ENCODE peak calls at places on chromosome 2, in ten cellular contexts. One of them, this sample, is unnamed.

GRCh38 chr2:189022002-189022401 is 47.8 kb downstream of the COL3A1 start:
- DNase-seq in A549: no peak
- DNase-seq in heart left ventricle: peak
- DNase-seq in spleen: no peak
- DNase-seq in GM12878: no peak
- DNase-seq in body of pancreas: no peak
- DNase-seq in adrenal gland: no peak
- DNase-seq in HCT116: no peak
- DNase-seq in stomach: no peak
- DNase-seq in ovary: peak
- DNase-seq in this sample: peak

GRCh38 chr2:209470-209869 is 54.4 kb downstream of the SH3YL1 start:
- DNase-seq in stomach: no peak
- DNase-seq in ovary: no peak
- DNase-seq in spleen: no peak
- DNase-seq in adrenal gland: no peak
- DNase-seq in GM12878: no peak
- DNase-seq in A549: no peak
- DNase-seq in HCT116: no peak
- DNase-seq in heart left ventricle: no peak
- DNase-seq in body of pancreas: no peak
- DNase-seq in this sample: no peak

GRCh38 chr2:24054366-24055010 is 4.9 kb downstream of the FKBP1B start:
- DNase-seq in heart left ventricle: no peak
- DNase-seq in A549: no peak
- DNase-seq in stomach: no peak
- DNase-seq in GM12878: no peak
- DNase-seq in ovary: no peak
- DNase-seq in spleen: no peak
- DNase-seq in body of pancreas: no peak
- DNase-seq in adrenal gland: no peak
- DNase-seq in HCT116: no peak
- DNase-seq in this sample: no peak

GRCh38 chr2:42139141-42139540 is 30.0 kb upstream of the EML4 start:
- DNase-seq in body of pancreas: no peak
- DNase-seq in ovary: no peak
- DNase-seq in HCT116: no peak
- DNase-seq in A549: no peak
- DNase-seq in stomach: no peak
- DNase-seq in spleen: no peak
- DNase-seq in heart left ventricle: no peak
- DNase-seq in adrenal gland: no peak
- DNase-seq in GM12878: no peak
- DNase-seq in this sample: no peak

GRCh38 chr2:101208830-101209229 is 43.9 kb upstream of the CNOT11 start:
- DNase-seq in HCT116: no peak
- DNase-seq in adrenal gland: no peak
- DNase-seq in stomach: no peak
- DNase-seq in heart left ventricle: no peak
- DNase-seq in ovary: no peak
- DNase-seq in A549: no peak
- DNase-seq in body of pancreas: no peak
- DNase-seq in GM12878: no peak
- DNase-seq in spleen: no peak
- DNase-seq in this sample: no peak

GRCh38 chr2:127768775-127769479 is 42.0 kb downstream of the WDR33 start:
- DNase-seq in body of pancreas: no peak
- DNase-seq in GM12878: no peak
- DNase-seq in HCT116: no peak
- DNase-seq in adrenal gland: no peak
- DNase-seq in A549: no peak
- DNase-seq in heart left ventricle: no peak
- DNase-seq in ovary: no peak
- DNase-seq in stomach: no peak
- DNase-seq in spleen: no peak
- DNase-seq in this sample: no peak

GRCh38 chr2:96768083-96768561 is 7.4 kb downstream of the CNNM4 start:
- DNase-seq in body of pancreas: no peak
- DNase-seq in HCT116: no peak
- DNase-seq in ovary: no peak
- DNase-seq in spleen: no peak
- DNase-seq in heart left ventricle: no peak
- DNase-seq in adrenal gland: no peak
- DNase-seq in stomach: peak
- DNase-seq in A549: no peak
- DNase-seq in GM12878: peak
- DNase-seq in this sample: no peak

GRCh38 chr2:19035238-19035637 is 323.2 kb downstream of the OSR1 start:
- DNase-seq in adrenal gland: no peak
- DNase-seq in GM12878: no peak
- DNase-seq in ovary: peak
- DNase-seq in heart left ventricle: peak
- DNase-seq in stomach: no peak
- DNase-seq in HCT116: no peak
- DNase-seq in spleen: no peak
- DNase-seq in A549: no peak
- DNase-seq in body of pancreas: peak
- DNase-seq in this sample: peak

GRCh38 chr2:25343187-25343825 is 1.6 kb upstream of the DNMT3A start:
- DNase-seq in body of pancreas: no peak
- DNase-seq in spleen: no peak
- DNase-seq in adrenal gland: peak
- DNase-seq in heart left ventricle: no peak
- DNase-seq in A549: no peak
- DNase-seq in GM12878: no peak
- DNase-seq in HCT116: no peak
- DNase-seq in ovary: no peak
- DNase-seq in stomach: no peak
- DNase-seq in this sample: no peak

GRCh38 chr2:231124833-231125232 is at the start of gene HTR2B:
- DNase-seq in stomach: no peak
- DNase-seq in HCT116: no peak
- DNase-seq in A549: no peak
- DNase-seq in ovary: no peak
- DNase-seq in heart left ventricle: no peak
- DNase-seq in GM12878: no peak
- DNase-seq in adrenal gland: no peak
- DNase-seq in spleen: no peak
- DNase-seq in body of pancreas: no peak
- DNase-seq in this sample: no peak

GRCh38 chr2:56130463-56131070 is 53.2 kb upstream of the CCDC85A start:
- DNase-seq in spleen: no peak
- DNase-seq in A549: peak
- DNase-seq in stomach: no peak
- DNase-seq in HCT116: peak
- DNase-seq in body of pancreas: peak
- DNase-seq in heart left ventricle: no peak
- DNase-seq in ovary: no peak
- DNase-seq in adrenal gland: no peak
- DNase-seq in GM12878: no peak
- DNase-seq in this sample: no peak

GRCh38 chr2:32442020-32442467 is 85.2 kb downstream of the BIRC6 start:
- DNase-seq in body of pancreas: no peak
- DNase-seq in ovary: no peak
- DNase-seq in stomach: no peak
- DNase-seq in A549: no peak
- DNase-seq in adrenal gland: no peak
- DNase-seq in spleen: no peak
- DNase-seq in HCT116: no peak
- DNase-seq in GM12878: no peak
- DNase-seq in heart left ventricle: no peak
- DNase-seq in this sample: no peak

GRCh38 chr2:170436077-170436943 is 258.4 kb downstream of the MYO3B start:
- DNase-seq in heart left ventricle: no peak
- DNase-seq in A549: no peak
- DNase-seq in spleen: no peak
- DNase-seq in GM12878: no peak
- DNase-seq in ovary: no peak
- DNase-seq in adrenal gland: no peak
- DNase-seq in stomach: no peak
- DNase-seq in HCT116: no peak
- DNase-seq in body of pancreas: no peak
- DNase-seq in this sample: no peak

GRCh38 chr2:170432823-170433222 is 254.9 kb downstream of the MYO3B start:
- DNase-seq in spleen: no peak
- DNase-seq in HCT116: no peak
- DNase-seq in GM12878: no peak
- DNase-seq in body of pancreas: no peak
- DNase-seq in stomach: no peak
- DNase-seq in adrenal gland: no peak
- DNase-seq in heart left ventricle: no peak
- DNase-seq in ovary: no peak
- DNase-seq in A549: no peak
- DNase-seq in this sample: no peak

DNA sequence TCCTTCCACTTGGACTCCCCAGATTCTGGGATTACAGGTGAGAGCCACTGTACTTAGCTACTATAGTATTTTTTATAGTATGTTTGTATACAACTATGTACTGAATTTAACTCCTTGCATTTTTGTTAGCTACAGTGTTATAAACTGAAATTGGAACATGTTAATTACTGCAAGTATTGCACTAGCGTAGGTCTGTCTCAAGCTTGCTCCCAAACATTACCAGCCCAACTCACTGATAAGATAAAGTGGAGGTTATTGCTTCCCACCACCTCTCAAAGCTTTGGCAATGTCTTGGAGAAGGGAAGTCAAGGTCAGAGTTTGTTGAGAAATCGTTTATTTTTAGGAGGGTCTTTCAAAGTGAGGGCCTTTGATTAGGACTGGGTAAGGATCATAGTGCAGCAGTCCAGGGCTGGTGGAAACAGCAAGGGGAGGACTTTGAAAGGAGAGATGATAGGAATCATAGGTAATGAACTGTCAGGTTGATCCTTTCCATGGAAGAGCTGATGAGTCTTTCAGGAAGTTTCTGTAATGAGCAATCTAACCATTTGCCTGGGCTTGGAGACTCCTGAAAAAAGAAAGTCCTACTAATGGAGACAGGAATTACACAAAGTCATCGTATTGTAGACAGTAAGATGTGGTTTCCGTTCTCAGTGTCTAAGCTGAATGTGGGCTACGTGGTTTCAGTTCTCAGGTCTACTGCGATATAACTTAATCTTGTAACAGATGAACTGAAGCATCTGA is 257.1 kb downstream of the MYO3B start:
- DNase-seq in stomach: no peak
- DNase-seq in ovary: no peak
- DNase-seq in heart left ventricle: no peak
- DNase-seq in A549: no peak
- DNase-seq in HCT116: no peak
- DNase-seq in adrenal gland: no peak
- DNase-seq in body of pancreas: no peak
- DNase-seq in GM12878: peak
- DNase-seq in spleen: no peak
- DNase-seq in this sample: no peak
- TF ChIP-seq POLR2A in stomach: no peak
- TF ChIP-seq POLR2A in ovary: no peak
- TF ChIP-seq POLR2A in heart left ventricle: no peak
- TF ChIP-seq POLR2A in A549: no peak
- TF ChIP-seq POLR2A in HCT116: no peak
- TF ChIP-seq POLR2A in adrenal gland: no peak
- TF ChIP-seq POLR2A in body of pancreas: no peak
- TF ChIP-seq POLR2A in GM12878: no peak
- TF ChIP-seq POLR2A in spleen: no peak
- TF ChIP-seq POLR2A in this sample: no peak

GRCh38 chr2:235544687-235544965 is 50.8 kb downstream of the AGAP1 start:
- DNase-seq in GM12878: no peak
- DNase-seq in spleen: no peak
- DNase-seq in adrenal gland: no peak
- DNase-seq in heart left ventricle: no peak
- DNase-seq in stomach: no peak
- DNase-seq in ovary: no peak
- DNase-seq in body of pancreas: no peak
- DNase-seq in A549: no peak
- DNase-seq in HCT116: no peak
- DNase-seq in this sample: no peak

GRCh38 chr2:235541838-235542549 is 48.2 kb downstream of the AGAP1 start:
- DNase-seq in adrenal gland: no peak
- DNase-seq in A549: no peak
- DNase-seq in stomach: no peak
- DNase-seq in spleen: peak
- DNase-seq in HCT116: no peak
- DNase-seq in heart left ventricle: no peak
- DNase-seq in body of pancreas: no peak
- DNase-seq in GM12878: no peak
- DNase-seq in ovary: no peak
- DNase-seq in this sample: no peak

GRCh38 chr2:235542728-235543125 is 48.9 kb downstream of the AGAP1 start:
- DNase-seq in heart left ventricle: no peak
- DNase-seq in body of pancreas: no peak
- DNase-seq in HCT116: no peak
- DNase-seq in GM12878: no peak
- DNase-seq in ovary: no peak
- DNase-seq in stomach: peak
- DNase-seq in adrenal gland: no peak
- DNase-seq in A549: no peak
- DNase-seq in spleen: peak
- DNase-seq in this sample: no peak

GRCh38 chr2:235543851-235544686 is 50.2 kb downstream of the AGAP1 start:
- DNase-seq in spleen: peak
- DNase-seq in A549: no peak
- DNase-seq in stomach: no peak
- DNase-seq in GM12878: no peak
- DNase-seq in body of pancreas: no peak
- DNase-seq in HCT116: no peak
- DNase-seq in adrenal gland: no peak
- DNase-seq in heart left ventricle: no peak
- DNase-seq in ovary: no peak
- DNase-seq in this sample: no peak

GRCh38 chr2:235543126-235543750 is 49.4 kb downstream of the AGAP1 start:
- DNase-seq in heart left ventricle: no peak
- DNase-seq in HCT116: no peak
- DNase-seq in A549: no peak
- DNase-seq in stomach: peak
- DNase-seq in ovary: no peak
- DNase-seq in spleen: peak
- DNase-seq in GM12878: no peak
- DNase-seq in body of pancreas: no peak
- DNase-seq in adrenal gland: no peak
- DNase-seq in this sample: no peak
- H3K27ac ChIP-seq in heart left ventricle: no peak
- H3K27ac ChIP-seq in HCT116: no peak
- H3K27ac ChIP-seq in A549: no peak
- H3K27ac ChIP-seq in stomach: peak
- H3K27ac ChIP-seq in ovary: no peak
- H3K27ac ChIP-seq in spleen: no peak
- H3K27ac ChIP-seq in GM12878: no peak
- H3K27ac ChIP-seq in body of pancreas: no peak
- H3K27ac ChIP-seq in adrenal gland: no peak
- H3K27ac ChIP-seq in this sample: no peak

GRCh38 chr2:219476605-219477578 is 21.8 kb upstream of the GMPPA start:
- DNase-seq in A549: no peak
- DNase-seq in GM12878: no peak
- DNase-seq in heart left ventricle: no peak
- DNase-seq in HCT116: no peak
- DNase-seq in body of pancreas: no peak
- DNase-seq in adrenal gland: no peak
- DNase-seq in ovary: no peak
- DNase-seq in spleen: no peak
- DNase-seq in stomach: no peak
- DNase-seq in this sample: peak
- TF ChIP-seq CTCF in A549: no peak
- TF ChIP-seq CTCF in GM12878: no peak
- TF ChIP-seq CTCF in heart left ventricle: no peak
- TF ChIP-seq CTCF in HCT116: no peak
- TF ChIP-seq CTCF in body of pancreas: no peak
- TF ChIP-seq CTCF in adrenal gland: no peak
- TF ChIP-seq CTCF in ovary: no peak
- TF ChIP-seq CTCF in spleen: no peak
- TF ChIP-seq CTCF in stomach: no peak
- TF ChIP-seq CTCF in this sample: no peak

GRCh38 chr2:64711260-64711659 is 57.5 kb upstream of the SERTAD2 start:
- DNase-seq in HCT116: no peak
- DNase-seq in GM12878: no peak
- DNase-seq in adrenal gland: no peak
- DNase-seq in heart left ventricle: no peak
- DNase-seq in A549: no peak
- DNase-seq in body of pancreas: no peak
- DNase-seq in ovary: no peak
- DNase-seq in stomach: no peak
- DNase-seq in spleen: no peak
- DNase-seq in this sample: no peak
- TF ChIP-seq POLR2A in HCT116: no peak
- TF ChIP-seq POLR2A in GM12878: no peak
- TF ChIP-seq POLR2A in adrenal gland: no peak
- TF ChIP-seq POLR2A in heart left ventricle: no peak
- TF ChIP-seq POLR2A in A549: no peak
- TF ChIP-seq POLR2A in body of pancreas: no peak
- TF ChIP-seq POLR2A in ovary: no peak
- TF ChIP-seq POLR2A in stomach: no peak
- TF ChIP-seq POLR2A in spleen: no peak
- TF ChIP-seq POLR2A in this sample: no peak

This sample was measured in uterus.